ENCODE peak calls at places on chromosomes 2 and 18, in six cellular contexts. L is heart left ventricle; Z is CD8-positive, alpha-beta T cell; G is epithelial cell of esophagus; K is tibial nerve; X is foreskin fibroblast. A is an unnamed sample.

GRCh38 chr2:150681120-150681796 is 193.8 kb upstream of the RND3 start:
- DNase-seq in Z (no peak), X (peak), G (peak), K (no peak), L (no peak), A (peak)

GRCh38 chr2:97871096-97871780 is 124.5 kb downstream of the TMEM131 start:
- DNase-seq in X (peak), K (no peak), Z (no peak), L (no peak), G (peak), A (peak)

GRCh38 chr2:74246496-74247195 is 48.2 kb downstream of the MTHFD2 start:
- DNase-seq in G (no peak), Z (no peak), L (no peak), X (no peak), K (no peak), A (no peak)

GRCh38 chr2:154710078-154710477 is 11.6 kb downstream of the KCNJ3 start:
- DNase-seq in Z (no peak), G (no peak), K (no peak), L (no peak), X (no peak), A (no peak)

GRCh38 chr2:120854766-120855530 is 119.3 kb downstream of the GLI2 start:
- DNase-seq in Z (no peak), K (no peak), X (no peak), G (no peak), L (no peak), A (no peak)

GRCh38 chr2:96507957-96508520 is 2.9 kb upstream of the NEURL3 start:
- DNase-seq in K (peak), Z (peak), L (peak), G (peak), X (peak), A (no peak)

GRCh38 chr18:42048150-42048549 is 93.1 kb downstream of the PIK3C3 start:
- DNase-seq in L (no peak), G (peak), X (peak), K (no peak), Z (no peak), A (peak)

GRCh38 chr2:232529806-232530547 is 4.0 kb downstream of the CHRND start:
- DNase-seq in X (no peak), K (no peak), Z (no peak), L (no peak), G (no peak), A (no peak)

GRCh38 chr2:44716131-44716530 is 225.4 kb upstream of the SIX3 start:
- DNase-seq in G (no peak), K (no peak), X (peak), Z (no peak), L (no peak), A (no peak)

GRCh38 chr18:37937287-37937686 is 371.7 kb upstream of the CELF4 start:
- DNase-seq in Z (no peak), L (no peak), X (no peak), K (no peak), G (peak), A (no peak)

GRCh38 chr2:219497495-219498279 is 1.0 kb upstream of the GMPPA start:
- DNase-seq in X (peak), L (peak), K (peak), Z (peak), G (peak), A (peak)

GRCh38 chr2:208552943-208553342 is 146.4 kb downstream of the PTH2R start:
- DNase-seq in K (no peak), X (no peak), L (no peak), G (no peak), Z (no peak), A (no peak)

GRCh38 chr2:176461686-176462376 is 192.6 kb downstream of the MTX2 start:
- DNase-seq in K (no peak), G (peak), L (no peak), X (no peak), Z (no peak), A (no peak)

GRCh38 chr18:48238206-48238605 is 171.0 kb downstream of the ZBTB7C start:
- DNase-seq in Z (no peak), L (no peak), X (no peak), K (no peak), G (no peak), A (no peak)

GRCh38 chr2:128285329-128285931 is 33.2 kb downstream of the HS6ST1 start:
- DNase-seq in Z (no peak), X (no peak), G (no peak), L (no peak), K (no peak), A (no peak)

GRCh38 chr2:100643906-100644501 is 81.2 kb downstream of the PDCL3 start:
- DNase-seq in Z (peak), L (no peak), X (no peak), G (no peak), K (no peak), A (no peak)

GRCh38 chr18:33906046-33906445 is 318.7 kb downstream of the NOL4 start:
- DNase-seq in X (no peak), L (no peak), G (no peak), Z (no peak), K (no peak), A (no peak)

GRCh38 chr2:182164686-182165085 is 179.0 kb downstream of the PPP1R1C start:
- DNase-seq in Z (no peak), G (no peak), K (no peak), X (no peak), L (no peak), A (no peak)

GRCh38 chr2:147829106-147829505 is 15.7 kb upstream of the ACVR2A start:
- DNase-seq in Z (no peak), K (no peak), G (peak), L (no peak), X (peak), A (peak)

GRCh38 chr2:239881031-239881471 is 144.1 kb downstream of the NDUFA10 start:
- DNase-seq in G (no peak), Z (no peak), L (peak), X (no peak), K (no peak), A (no peak)

GRCh38 chr2:33890686-33891085 is 291.6 kb upstream of the FAM98A start:
- DNase-seq in X (no peak), Z (no peak), G (no peak), L (no peak), K (no peak), A (no peak)

GRCh38 chr2:239441724-239442123 is 40.9 kb upstream of the HDAC4 start:
- DNase-seq in Z (no peak), K (no peak), X (no peak), L (no peak), G (no peak), A (no peak)

GRCh38 chr2:104033399-104033798 is 820.5 kb upstream of the POU3F3 start:
- DNase-seq in K (no peak), G (peak), X (no peak), L (no peak), Z (no peak), A (no peak)

GRCh38 chr2:18369750-18370149 is 190.7 kb downstream of the RDH14 start:
- DNase-seq in G (peak), K (no peak), X (peak), L (no peak), Z (no peak), A (no peak)

GRCh38 chr2:226934546-226935243 is 98.8 kb downstream of the RHBDD1 start:
- DNase-seq in Z (no peak), X (no peak), L (no peak), K (no peak), G (no peak), A (no peak)

GRCh38 chr18:36066001-36066400 is 1.4 kb downstream of the RPRD1A start:
- DNase-seq in G (no peak), K (no peak), X (peak), L (no peak), Z (no peak), A (peak)

GRCh38 chr2:135960598-135961551 is 24.6 kb downstream of the DARS1 start:
- DNase-seq in L (no peak), K (no peak), X (no peak), Z (peak), G (no peak), A (no peak)

GRCh38 chr2:85135066-85135914 is 2.1 kb downstream of the TCF7L1 start:
- DNase-seq in X (no peak), L (no peak), K (no peak), G (peak), Z (no peak), A (no peak)

GRCh38 chr2:23434721-23435121 is 49.7 kb downstream of the KLHL29 start:
- DNase-seq in L (peak), X (no peak), G (peak), K (no peak), Z (no peak), A (no peak)

GRCh38 chr18:70249118-70249517 is 39.7 kb upstream of the SOCS6 start:
- DNase-seq in Z (no peak), L (no peak), K (no peak), G (peak), X (peak), A (peak)

GRCh38 chr18:12086249-12086648 is 7.4 kb upstream of the ANKRD62 start:
- DNase-seq in G (peak), X (no peak), Z (no peak), L (no peak), K (no peak), A (no peak)

GRCh38 chr2:216328347-216328746 is 43.9 kb downstream of the MARCHF4 start:
- DNase-seq in Z (no peak), K (no peak), G (peak), L (no peak), X (no peak), A (no peak)

GRCh38 chr2:109226128-109226527 is 97.1 kb downstream of the SH3RF3 start:
- DNase-seq in K (no peak), Z (no peak), G (no peak), L (no peak), X (peak), A (no peak)
- H3K4me3 ChIP-seq in K (no peak), Z (no peak), G (no peak), L (no peak), X (no peak), A (no peak)

DNA sequence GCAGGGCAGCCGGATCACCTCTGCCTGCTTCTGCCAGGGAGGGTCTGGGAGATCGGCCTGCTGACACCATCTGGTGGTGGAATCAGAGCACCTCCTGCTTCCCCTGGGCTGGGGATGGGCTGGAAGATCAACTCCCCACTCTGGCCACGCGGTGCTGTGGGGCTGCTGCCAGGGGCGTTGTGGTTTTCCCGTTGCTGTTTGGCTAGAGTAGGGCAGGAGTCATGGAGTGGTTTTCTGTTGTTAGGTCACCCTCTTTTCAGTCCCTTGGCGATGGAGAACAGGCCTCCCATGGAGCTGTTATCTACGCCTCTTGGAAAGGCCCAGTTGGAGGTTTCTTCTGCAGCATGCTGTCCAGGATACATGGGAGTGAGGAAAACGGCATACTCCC is 15.2 kb downstream of the BCL2L11 start:
- DNase-seq in G (no peak), L (peak), X (no peak), Z (no peak), K (peak), A (peak)
- TF ChIP-seq CTCF in G (no peak), L (peak), X (no peak), Z (no peak), K (no peak), A (peak)

DNA sequence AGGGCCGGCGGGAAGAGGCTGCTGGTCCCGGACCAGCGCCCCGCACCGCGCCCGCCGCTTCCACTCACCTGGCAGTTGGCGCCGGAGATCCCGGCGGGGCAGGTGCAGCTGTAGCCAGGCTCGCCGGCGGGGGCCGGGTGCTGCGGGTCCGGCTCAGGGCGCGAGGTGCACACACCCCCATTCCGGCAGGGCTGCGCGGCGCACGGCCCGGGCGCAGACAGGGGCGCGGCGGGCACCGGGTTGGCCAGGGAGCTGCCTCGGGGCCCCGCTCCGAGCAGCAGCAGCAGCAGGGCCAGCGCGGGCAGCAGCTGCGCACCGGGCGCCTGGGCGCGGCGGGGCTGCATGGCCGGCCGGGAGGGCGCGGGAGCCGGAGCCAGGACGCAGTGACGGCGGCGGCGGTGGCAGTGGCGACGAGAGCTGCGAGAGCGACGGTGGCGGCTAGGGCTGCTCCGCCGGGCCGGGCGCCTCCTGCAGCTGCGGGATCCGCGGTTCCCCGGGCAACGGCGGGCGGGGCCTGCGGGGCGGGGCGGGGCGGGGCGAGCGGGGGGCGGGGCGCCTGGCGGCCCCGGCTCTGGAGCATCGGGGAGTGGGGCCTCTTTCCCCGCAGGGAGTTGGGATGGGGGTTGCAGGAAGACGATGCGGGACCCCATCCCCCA is at the start of gene DNER:
- DNase-seq in K (no peak), Z (peak), L (no peak), G (peak), X (no peak), A (no peak)
- H3K4me3 ChIP-seq in K (peak), Z (peak), L (peak), G (peak), X (peak), A (peak)

GRCh38 chr18:45066868-45067267 is 386.2 kb downstream of the SETBP1 start:
- DNase-seq in L (peak), X (no peak), Z (no peak), K (no peak), G (no peak), A (no peak)

GRCh38 chr18:45061359-45061758 is 380.7 kb downstream of the SETBP1 start:
- DNase-seq in K (no peak), Z (no peak), X (no peak), L (no peak), G (no peak), A (no peak)

GRCh38 chr18:45060102-45060501 is 379.4 kb downstream of the SETBP1 start:
- DNase-seq in L (no peak), K (no peak), Z (no peak), G (peak), X (no peak), A (no peak)

GRCh38 chr18:45066210-45066609 is 385.5 kb downstream of the SETBP1 start:
- DNase-seq in X (no peak), G (no peak), L (no peak), K (no peak), Z (no peak), A (no peak)

DNA sequence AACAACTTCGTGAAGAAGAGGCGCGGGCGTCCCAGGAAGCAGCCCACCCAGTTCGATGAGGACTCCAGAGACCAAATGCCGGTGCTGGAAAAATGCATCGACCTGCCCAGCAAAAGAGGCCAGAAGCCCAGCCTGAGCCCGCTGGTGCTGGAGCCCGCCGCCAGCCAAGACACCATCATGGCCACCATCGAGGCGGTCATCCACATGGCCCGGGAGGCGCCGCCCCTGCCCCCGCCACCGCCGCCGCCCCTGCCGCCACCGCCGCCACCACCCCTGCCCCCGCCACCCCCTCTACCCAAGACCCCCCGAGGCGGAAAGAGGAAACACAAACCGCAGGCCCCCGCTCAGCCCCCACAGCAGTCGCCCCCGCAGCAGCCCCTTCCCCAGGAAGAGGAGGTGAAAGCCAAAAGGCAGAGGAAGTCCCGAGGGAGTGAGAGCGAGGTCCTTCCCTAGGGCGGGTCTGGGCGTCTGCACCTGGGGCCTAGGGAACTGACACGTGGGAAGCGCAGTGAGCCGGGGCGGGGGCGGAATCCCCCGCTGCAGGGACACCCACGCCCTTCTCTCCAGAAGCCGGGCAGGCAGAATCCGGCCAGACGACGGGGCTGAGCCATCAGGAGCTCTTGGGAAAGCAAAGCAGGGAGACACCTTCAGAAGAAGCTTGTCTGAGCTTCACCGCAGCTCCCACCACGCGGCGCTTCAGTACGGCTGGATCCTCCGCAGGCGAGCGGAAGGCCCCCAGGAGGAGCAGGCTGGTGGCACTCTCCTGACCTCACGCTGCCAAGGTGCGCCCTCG is 382.8 kb downstream of the SETBP1 start:
- DNase-seq in G (no peak), K (no peak), X (no peak), Z (no peak), L (no peak), A (no peak)
- TF ChIP-seq CTCF in G (no peak), K (no peak), X (no peak), Z (no peak), L (no peak), A (no peak)

DNA sequence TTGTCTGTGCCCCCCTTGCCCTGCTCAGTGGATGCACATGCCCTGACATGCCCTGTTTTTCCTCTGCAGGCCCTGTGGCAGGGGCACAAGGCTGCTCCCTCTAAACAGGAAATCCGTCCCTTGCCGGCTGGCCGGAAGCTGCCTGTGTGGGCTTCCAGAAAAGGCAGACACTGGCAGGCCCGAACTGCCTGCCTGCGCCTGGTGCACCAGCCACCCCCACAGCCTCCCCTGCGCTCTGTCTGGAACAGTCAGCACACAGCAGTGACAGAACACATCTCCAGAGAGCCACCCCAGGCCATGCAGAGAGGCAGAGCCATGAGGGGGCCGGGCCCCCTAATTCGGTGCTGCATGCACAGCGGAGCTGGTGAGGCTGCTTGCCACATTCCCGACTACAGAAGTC is 33.5 kb downstream of the LOXHD1 start:
- DNase-seq in Z (peak), X (no peak), L (no peak), K (no peak), G (peak), A (no peak)
- H3K4me3 ChIP-seq in Z (no peak), X (no peak), L (no peak), K (no peak), G (no peak), A (no peak)

GRCh38 chr18:45207328-45207727 is 407.9 kb upstream of the SLC14A2 start:
- DNase-seq in G (no peak), K (no peak), X (no peak), L (no peak), Z (no peak), A (no peak)

GRCh38 chr18:45212186-45213039 is 402.9 kb upstream of the SLC14A2 start:
- DNase-seq in Z (peak), K (peak), L (peak), G (peak), X (peak), A (peak)

GRCh38 chr18:45208164-45208563 is 407.1 kb upstream of the SLC14A2 start:
- DNase-seq in Z (no peak), X (no peak), L (no peak), K (no peak), G (no peak), A (no peak)

GRCh38 chr18:45218436-45218835 is 396.8 kb upstream of the SLC14A2 start:
- DNase-seq in X (no peak), K (no peak), Z (no peak), G (no peak), L (no peak), A (no peak)

GRCh38 chr18:45213040-45213333 is 402.3 kb upstream of the SLC14A2 start:
- DNase-seq in Z (no peak), K (no peak), G (no peak), X (no peak), L (no peak), A (no peak)
- TF ChIP-seq CTCF in Z (peak), K (no peak), G (no peak), X (no peak), L (no peak), A (no peak)

GRCh38 chr2:88865801-88866353 is 174.4 kb downstream of the RPIA start:
- DNase-seq in Z (no peak), G (no peak), L (no peak), K (no peak), X (no peak), A (no peak)
- H3K4me3 ChIP-seq in Z (no peak), G (no peak), L (no peak), K (no peak), X (no peak), A (no peak)

A was measured in AG09309.